ENCODE peak calls at places on chromosomes 13 and 19, in five cellular contexts. I is ovary; J is CD8-positive, alpha-beta memory T cell; G is small intestine; A is CD8-positive, alpha-beta T cell. D is an unnamed sample. For H3K9me3, the result is how much of the 10 kb centered on the place peaks cover.

GRCh38 chr13:60019119-60019993 is 144.4 kb downstream of the DIAPH3 start:
- DNase-seq in A (no peak), I (no peak), J (no peak), G (peak), D (peak)

GRCh38 chr13:77079902-77080413 is 53.0 kb upstream of the FBXL3 start:
- DNase-seq in I (no peak), G (no peak), J (no peak), A (no peak), D (no peak)

GRCh38 chr19:6593651-6594416 is 2.9 kb upstream of the CD70 start:
- DNase-seq in I (no peak), A (no peak), J (no peak), G (no peak), D (no peak)

GRCh38 chr19:4375620-4376228 is 24.6 kb downstream of the SH3GL1 start:
- DNase-seq in I (no peak), G (peak), J (no peak), A (no peak), D (no peak)

GRCh38 chr13:51806571-51806970 is 2.6 kb upstream of the DHRS12 start:
- DNase-seq in J (no peak), I (no peak), A (no peak), G (peak), D (no peak)

GRCh38 chr19:9673912-9674668 is 810 bp downstream of the ZNF562 start:
- DNase-seq in J (no peak), I (no peak), A (no peak), G (peak), D (peak)

GRCh38 chr13:111511219-111511732 is 190.8 kb downstream of the TEX29 start:
- DNase-seq in J (no peak), G (no peak), I (no peak), A (no peak), D (no peak)

GRCh38 chr13:79382545-79383275 is 23.3 kb downstream of the RBM26 start:
- DNase-seq in G (no peak), I (no peak), J (no peak), A (no peak), D (no peak)

GRCh38 chr13:46668302-46668720 is 115.3 kb downstream of the LRCH1 start:
- DNase-seq in J (no peak), A (no peak), I (no peak), G (no peak), D (peak)
- H3K4me3 ChIP-seq in J (peak), A (peak), I (peak), G (no peak), D (peak)

GRCh38 chr19:19835560-19836038 is 14.0 kb upstream of the ZNF506 start:
- DNase-seq in A (no peak), G (no peak), I (no peak), J (no peak), D (no peak)
- H3K9me3 ChIP-seq in A (under half), G (under half), I (under half), J (under half), D (half or more)

GRCh38 chr13:40342461-40342860 is 324.0 kb downstream of the FOXO1 start:
- DNase-seq in G (no peak), A (no peak), J (no peak), I (no peak), D (no peak)

GRCh38 chr13:40340368-40341085 is 325.9 kb downstream of the FOXO1 start:
- DNase-seq in G (no peak), J (no peak), I (no peak), A (no peak), D (no peak)

GRCh38 chr13:40342901-40343300 is 323.5 kb downstream of the FOXO1 start:
- DNase-seq in A (no peak), G (no peak), I (no peak), J (no peak), D (no peak)

GRCh38 chr13:40341501-40341900 is 324.9 kb downstream of the FOXO1 start:
- DNase-seq in J (no peak), I (no peak), A (no peak), G (no peak), D (no peak)

DNA sequence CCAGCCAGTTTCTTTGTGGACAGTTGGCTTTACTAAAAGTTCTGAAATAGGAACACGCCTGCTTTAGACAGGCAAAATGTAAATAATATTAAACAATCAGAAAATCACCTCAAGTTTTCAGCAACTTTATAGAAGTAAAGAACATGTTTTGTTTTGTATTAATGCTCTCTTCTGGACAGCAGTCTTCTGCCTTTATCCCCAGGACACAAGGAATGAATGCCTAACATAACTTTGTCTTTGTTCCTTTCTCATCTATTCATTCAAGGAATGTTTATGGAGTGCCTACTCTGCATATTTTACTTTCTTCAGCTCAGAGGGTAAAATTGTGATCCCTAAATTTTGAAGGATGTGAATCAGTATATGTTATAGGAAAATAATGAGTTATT is 325.4 kb downstream of the FOXO1 start:
- DNase-seq in J (no peak), A (no peak), I (no peak), G (no peak), D (no peak)
- H3K4me3 ChIP-seq in J (no peak), A (no peak), I (no peak), G (no peak), D (no peak)

GRCh38 chr19:57068326-57068725 is 51.5 kb upstream of the USP29 start:
- DNase-seq in J (no peak), I (no peak), G (no peak), A (no peak), D (no peak)

GRCh38 chr19:57058871-57059270 is 60.9 kb upstream of the USP29 start:
- DNase-seq in I (no peak), A (no peak), J (no peak), G (no peak), D (no peak)

GRCh38 chr19:57067440-57067839 is 52.3 kb upstream of the USP29 start:
- DNase-seq in J (no peak), A (no peak), I (no peak), G (no peak), D (no peak)

DNA sequence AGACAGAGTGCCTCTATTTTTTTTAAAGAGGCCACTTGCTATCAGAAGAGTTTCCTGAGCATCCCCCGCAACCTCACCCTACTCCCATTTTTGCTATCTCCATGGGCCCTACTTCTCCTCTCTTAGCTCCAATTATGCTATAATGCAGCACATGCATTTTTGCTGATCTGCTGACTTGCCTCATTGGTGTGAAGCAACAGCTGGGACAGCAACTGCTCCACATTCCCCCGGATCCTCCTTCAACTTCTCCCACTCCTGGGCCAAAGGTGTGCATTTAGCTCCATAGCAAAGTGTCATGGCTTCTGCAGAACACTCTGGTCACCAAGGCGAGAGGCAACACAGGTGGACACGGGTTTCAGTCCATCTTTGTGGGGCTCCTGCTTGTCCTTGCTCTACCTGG is 56.7 kb upstream of the USP29 start:
- DNase-seq in I (no peak), J (no peak), A (no peak), G (no peak), D (no peak)
- H3K9me3 ChIP-seq in I (under half), J (under half), A (under half), G (under half), D (under half)

GRCh38 chr13:36297600-36298338 is at the start of gene CCDC169:
- DNase-seq in G (peak), I (peak), A (peak), J (peak), D (peak)

GRCh38 chr13:36297259-36297599 is 385 bp downstream of the CCDC169 start:
- DNase-seq in A (no peak), G (peak), J (no peak), I (no peak), D (no peak)

GRCh38 chr13:36294061-36294460 is 3.6 kb downstream of the CCDC169 start:
- DNase-seq in G (no peak), J (no peak), A (no peak), I (no peak), D (no peak)

GRCh38 chr13:36302289-36302688 is 4.7 kb upstream of the CCDC169 start:
- DNase-seq in G (no peak), A (no peak), I (no peak), J (no peak), D (no peak)

GRCh38 chr13:36298535-36299068 is 988 bp upstream of the CCDC169 start:
- DNase-seq in A (no peak), G (no peak), J (no peak), I (no peak), D (no peak)
- H3K4me3 ChIP-seq in A (no peak), G (no peak), J (no peak), I (no peak), D (no peak)

GRCh38 chr19:19937403-19937802 is 36.7 kb downstream of the ZNF93 start:
- DNase-seq in A (no peak), J (no peak), G (no peak), I (no peak), D (no peak)
- H3K9me3 ChIP-seq in A (under half), J (under half), G (under half), I (under half), D (half or more)

DNA sequence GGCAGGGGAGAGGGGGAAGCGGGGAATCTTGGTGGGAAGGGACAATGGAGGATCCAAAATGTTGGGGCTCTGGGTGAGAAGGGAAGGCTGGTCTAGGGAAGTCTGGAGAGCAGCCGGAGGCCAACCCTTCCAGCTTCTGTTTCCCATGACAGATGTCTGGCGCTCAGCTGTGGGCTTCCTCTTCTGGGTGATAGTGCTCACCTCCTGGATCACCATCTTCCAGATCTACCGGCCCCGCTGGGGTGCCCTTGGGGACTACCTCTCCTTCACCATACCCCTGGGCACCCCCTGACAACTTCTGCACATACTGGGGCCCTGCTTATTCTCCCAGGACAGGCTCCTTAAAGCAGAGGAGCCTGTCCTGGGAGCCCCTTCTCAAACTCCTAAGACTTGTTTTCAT is 1.1 kb downstream of the PSENEN start:
- DNase-seq in A (no peak), G (no peak), J (no peak), I (peak), D (no peak)
- H3K4me3 ChIP-seq in A (no peak), G (no peak), J (no peak), I (no peak), D (no peak)

DNA sequence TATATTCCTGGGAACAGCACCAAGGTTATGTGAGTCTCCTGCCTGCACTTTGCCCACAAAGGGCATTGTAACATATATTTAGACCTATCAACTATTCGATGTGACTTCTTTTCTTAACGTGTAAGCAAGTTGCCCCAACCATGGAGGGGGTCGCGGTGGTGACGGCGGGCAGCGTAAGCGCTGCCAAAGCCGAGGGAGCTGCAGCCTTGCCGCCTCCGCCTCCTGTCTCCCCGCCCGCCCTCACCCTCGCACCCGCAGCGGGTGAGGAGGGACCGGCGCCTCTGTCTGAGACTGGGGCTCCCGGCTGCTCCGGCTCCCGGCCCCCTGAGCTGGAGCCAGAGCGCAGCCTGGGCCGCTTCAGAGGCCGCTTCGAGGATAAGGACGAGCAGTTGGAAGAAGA is 59.0 kb downstream of the ZNF676 start:
- DNase-seq in J (no peak), A (no peak), G (no peak), I (no peak), D (no peak)
- H3K9me3 ChIP-seq in J (under half), A (under half), G (under half), I (under half), D (under half)